ENCODE peak calls at places on chromosomes 16 and 17, in nine cellular contexts. Y, S, Q, U, A, O, L, E and V are unnamed samples.

GRCh38 chr16:85608515-85608885 is 4.6 kb upstream of the GSE1 start:
- DNase-seq in Y (no peak), S (no peak), Q (no peak), U (no peak), A (no peak), O (no peak), L (no peak), E (no peak), V (no peak)

GRCh38 chr17:17413215-17413792 is 63.5 kb upstream of the MED9 start:
- DNase-seq in Y (no peak), S (no peak), Q (no peak), U (no peak), A (no peak), O (no peak), L (no peak), E (no peak), V (no peak)

GRCh38 chr17:28008526-28008925 is 34.0 kb upstream of the NLK start:
- DNase-seq in Y (peak; percentile 45), S (no peak), Q (no peak), U (no peak), A (no peak), O (no peak), L (peak; percentile 41), E (no peak), V (no peak)

GRCh38 chr16:31568577-31569359 is 41.1 kb downstream of the AHSP start:
- DNase-seq in Y (no peak), S (no peak), Q (no peak), U (peak; percentile 10), A (no peak), O (no peak), L (peak; percentile 20), E (no peak), V (no peak)

GRCh38 chr17:83191388-83192160 is 112.2 kb downstream of the METRNL start:
- DNase-seq in Y (no peak), S (no peak), Q (peak; percentile 1), U (no peak), A (peak; percentile 73), O (no peak), L (no peak), E (no peak), V (no peak)

GRCh38 chr17:3712811-3713463 is 10.8 kb upstream of the HASPIN start:
- DNase-seq in Y (no peak), S (no peak), Q (no peak), U (no peak), A (no peak), O (no peak), L (no peak), E (no peak), V (no peak)

GRCh38 chr17:5135726-5136579 is 20.1 kb downstream of the USP6 start:
- DNase-seq in Y (no peak), S (no peak), Q (no peak), U (no peak), A (peak; percentile 71), O (no peak), L (no peak), E (no peak), V (no peak)

GRCh38 chr17:79280822-79281572 is 206.4 kb downstream of the ENGASE start:
- DNase-seq in Y (no peak), S (no peak), Q (no peak), U (no peak), A (no peak), O (no peak), L (no peak), E (no peak), V (no peak)

GRCh38 chr17:48121921-48122650 is 14.5 kb downstream of the SNX11 start:
- DNase-seq in Y (no peak), S (no peak), Q (no peak), U (no peak), A (no peak), O (peak; percentile 42), L (no peak), E (no peak), V (peak; percentile 63)

GRCh38 chr16:54846761-54847160 is 83.9 kb upstream of the IRX5 start:
- DNase-seq in Y (no peak), S (no peak), Q (no peak), U (no peak), A (no peak), O (no peak), L (no peak), E (no peak), V (no peak)

GRCh38 chr17:73703917-73704316 is 59.7 kb upstream of the SDK2 start:
- DNase-seq in Y (no peak), S (no peak), Q (no peak), U (no peak), A (no peak), O (no peak), L (no peak), E (no peak), V (no peak)

GRCh38 chr17:30278032-30278431 is 13.7 kb downstream of the BLMH start:
- DNase-seq in Y (peak; percentile 39), S (no peak), Q (no peak), U (peak; percentile 33), A (no peak), O (peak; percentile 2), L (no peak), E (peak; percentile 21), V (no peak)

GRCh38 chr16:57273359-57273758 is 11.1 kb downstream of the PLLP start:
- DNase-seq in Y (no peak), S (no peak), Q (no peak), U (no peak), A (no peak), O (no peak), L (no peak), E (no peak), V (no peak)

GRCh38 chr17:73838815-73839214 is 194.6 kb upstream of the SDK2 start:
- DNase-seq in Y (no peak), S (no peak), Q (no peak), U (peak; percentile 88), A (no peak), O (no peak), L (no peak), E (no peak), V (no peak)